ENCODE peak calls at places on chromosomes 2 and 18, in ten cellular contexts. One of them, this sample, is unnamed. For H3K9me3, the result is how much of the 10 kb centered on the place peaks cover.

GRCh38 chr18:49227456-49227855 is 233.0 kb downstream of the DYM start:
- DNase-seq in neuronal stem cell: no peak
- DNase-seq in H9: no peak
- DNase-seq in GM23248: peak
- DNase-seq in MM.1S: no peak
- DNase-seq in HCT116: no peak
- DNase-seq in PC-3: peak
- DNase-seq in HepG2: no peak
- DNase-seq in astrocyte: no peak
- DNase-seq in neural progenitor cell: no peak
- DNase-seq in this sample: peak

GRCh38 chr2:70011786-70012185 is 50.4 kb upstream of the ASPRV1 start:
- DNase-seq in neuronal stem cell: no peak
- DNase-seq in PC-3: no peak
- DNase-seq in GM23248: no peak
- DNase-seq in H9: no peak
- DNase-seq in astrocyte: no peak
- DNase-seq in neural progenitor cell: no peak
- DNase-seq in MM.1S: no peak
- DNase-seq in HCT116: no peak
- DNase-seq in HepG2: no peak
- DNase-seq in this sample: no peak

GRCh38 chr2:129087133-129087813 is 768.6 kb upstream of the HS6ST1 start:
- DNase-seq in MM.1S: no peak
- DNase-seq in H9: no peak
- DNase-seq in neuronal stem cell: no peak
- DNase-seq in HepG2: no peak
- DNase-seq in astrocyte: no peak
- DNase-seq in GM23248: peak
- DNase-seq in PC-3: no peak
- DNase-seq in HCT116: no peak
- DNase-seq in neural progenitor cell: no peak
- DNase-seq in this sample: peak

GRCh38 chr2:172525601-172526000 is 30.3 kb upstream of the PDK1 start:
- DNase-seq in HCT116: no peak
- DNase-seq in neural progenitor cell: peak
- DNase-seq in GM23248: no peak
- DNase-seq in HepG2: no peak
- DNase-seq in astrocyte: no peak
- DNase-seq in neuronal stem cell: no peak
- DNase-seq in PC-3: peak
- DNase-seq in MM.1S: no peak
- DNase-seq in H9: no peak
- DNase-seq in this sample: no peak

GRCh38 chr2:66578853-66579158 is 143.9 kb downstream of the MEIS1 start:
- DNase-seq in astrocyte: no peak
- DNase-seq in HCT116: no peak
- DNase-seq in PC-3: no peak
- DNase-seq in H9: no peak
- DNase-seq in neural progenitor cell: no peak
- DNase-seq in HepG2: no peak
- DNase-seq in GM23248: no peak
- DNase-seq in MM.1S: no peak
- DNase-seq in neuronal stem cell: no peak
- DNase-seq in this sample: no peak

GRCh38 chr2:195456765-195457164 is 200.3 kb upstream of the SLC39A10 start:
- DNase-seq in H9: no peak
- DNase-seq in PC-3: no peak
- DNase-seq in neuronal stem cell: no peak
- DNase-seq in GM23248: no peak
- DNase-seq in astrocyte: no peak
- DNase-seq in MM.1S: no peak
- DNase-seq in HepG2: no peak
- DNase-seq in neural progenitor cell: no peak
- DNase-seq in HCT116: no peak
- DNase-seq in this sample: no peak

GRCh38 chr2:196277002-196277401 is 105.6 kb upstream of the STK17B start:
- DNase-seq in GM23248: peak
- DNase-seq in HepG2: no peak
- DNase-seq in neuronal stem cell: no peak
- DNase-seq in HCT116: no peak
- DNase-seq in PC-3: peak
- DNase-seq in MM.1S: peak
- DNase-seq in H9: no peak
- DNase-seq in neural progenitor cell: no peak
- DNase-seq in astrocyte: no peak
- DNase-seq in this sample: peak

GRCh38 chr2:108855194-108855593 is 68.6 kb downstream of the CCDC138 start:
- DNase-seq in neuronal stem cell: no peak
- DNase-seq in neural progenitor cell: no peak
- DNase-seq in HCT116: no peak
- DNase-seq in MM.1S: peak
- DNase-seq in GM23248: peak
- DNase-seq in astrocyte: peak
- DNase-seq in HepG2: peak
- DNase-seq in PC-3: peak
- DNase-seq in H9: no peak
- DNase-seq in this sample: peak

GRCh38 chr2:199848323-199848722 is 2.7 kb downstream of the FTCDNL1 start:
- DNase-seq in neural progenitor cell: no peak
- DNase-seq in PC-3: no peak
- DNase-seq in astrocyte: no peak
- DNase-seq in H9: no peak
- DNase-seq in HCT116: no peak
- DNase-seq in HepG2: no peak
- DNase-seq in neuronal stem cell: no peak
- DNase-seq in MM.1S: no peak
- DNase-seq in GM23248: no peak
- DNase-seq in this sample: no peak

GRCh38 chr2:44716131-44716530 is 225.4 kb upstream of the SIX3 start:
- DNase-seq in GM23248: peak
- DNase-seq in neural progenitor cell: no peak
- DNase-seq in HCT116: no peak
- DNase-seq in HepG2: no peak
- DNase-seq in H9: no peak
- DNase-seq in MM.1S: no peak
- DNase-seq in astrocyte: peak
- DNase-seq in PC-3: no peak
- DNase-seq in neuronal stem cell: no peak
- DNase-seq in this sample: no peak

GRCh38 chr2:64779117-64779690 is 125.5 kb upstream of the SERTAD2 start:
- DNase-seq in GM23248: peak
- DNase-seq in HCT116: no peak
- DNase-seq in neural progenitor cell: no peak
- DNase-seq in PC-3: peak
- DNase-seq in MM.1S: no peak
- DNase-seq in HepG2: no peak
- DNase-seq in astrocyte: peak
- DNase-seq in neuronal stem cell: no peak
- DNase-seq in H9: no peak
- DNase-seq in this sample: peak

GRCh38 chr2:170148161-170148560 is 29.8 kb upstream of the MYO3B start:
- DNase-seq in astrocyte: no peak
- DNase-seq in neural progenitor cell: no peak
- DNase-seq in GM23248: peak
- DNase-seq in PC-3: peak
- DNase-seq in neuronal stem cell: no peak
- DNase-seq in MM.1S: no peak
- DNase-seq in H9: no peak
- DNase-seq in HCT116: no peak
- DNase-seq in HepG2: no peak
- DNase-seq in this sample: peak

GRCh38 chr2:138079976-138080375 is 115.7 kb downstream of the HNMT start:
- DNase-seq in HCT116: no peak
- DNase-seq in H9: no peak
- DNase-seq in neural progenitor cell: no peak
- DNase-seq in neuronal stem cell: no peak
- DNase-seq in GM23248: no peak
- DNase-seq in MM.1S: no peak
- DNase-seq in HepG2: no peak
- DNase-seq in PC-3: peak
- DNase-seq in astrocyte: no peak
- DNase-seq in this sample: peak

GRCh38 chr2:150470435-150470834 is 17.0 kb downstream of the RND3 start:
- DNase-seq in PC-3: peak
- DNase-seq in MM.1S: no peak
- DNase-seq in astrocyte: no peak
- DNase-seq in GM23248: peak
- DNase-seq in H9: no peak
- DNase-seq in HepG2: no peak
- DNase-seq in HCT116: no peak
- DNase-seq in neuronal stem cell: no peak
- DNase-seq in neural progenitor cell: no peak
- DNase-seq in this sample: no peak

GRCh38 chr2:96636772-96637171 is 1.3 kb downstream of the KANSL3 start:
- DNase-seq in HepG2: no peak
- DNase-seq in MM.1S: no peak
- DNase-seq in GM23248: peak
- DNase-seq in neural progenitor cell: no peak
- DNase-seq in PC-3: peak
- DNase-seq in neuronal stem cell: no peak
- DNase-seq in HCT116: no peak
- DNase-seq in H9: no peak
- DNase-seq in astrocyte: peak
- DNase-seq in this sample: peak
- H3K9ac ChIP-seq in HepG2: peak
- H3K9ac ChIP-seq in MM.1S: no peak
- H3K9ac ChIP-seq in GM23248: peak
- H3K9ac ChIP-seq in neural progenitor cell: no peak
- H3K9ac ChIP-seq in PC-3: peak
- H3K9ac ChIP-seq in neuronal stem cell: no peak
- H3K9ac ChIP-seq in HCT116: peak
- H3K9ac ChIP-seq in H9: no peak
- H3K9ac ChIP-seq in astrocyte: peak
- H3K9ac ChIP-seq in this sample: peak

GRCh38 chr2:161036926-161037325 is 123.3 kb upstream of the TANK start:
- DNase-seq in PC-3: no peak
- DNase-seq in HCT116: no peak
- DNase-seq in MM.1S: no peak
- DNase-seq in neural progenitor cell: no peak
- DNase-seq in GM23248: no peak
- DNase-seq in neuronal stem cell: no peak
- DNase-seq in H9: no peak
- DNase-seq in HepG2: no peak
- DNase-seq in astrocyte: no peak
- DNase-seq in this sample: no peak
- H3K9me3 ChIP-seq in PC-3: under half
- H3K9me3 ChIP-seq in HCT116: under half
- H3K9me3 ChIP-seq in MM.1S: under half
- H3K9me3 ChIP-seq in neural progenitor cell: under half
- H3K9me3 ChIP-seq in GM23248: under half
- H3K9me3 ChIP-seq in neuronal stem cell: under half
- H3K9me3 ChIP-seq in H9: under half
- H3K9me3 ChIP-seq in HepG2: under half
- H3K9me3 ChIP-seq in astrocyte: under half
- H3K9me3 ChIP-seq in this sample: under half

DNA sequence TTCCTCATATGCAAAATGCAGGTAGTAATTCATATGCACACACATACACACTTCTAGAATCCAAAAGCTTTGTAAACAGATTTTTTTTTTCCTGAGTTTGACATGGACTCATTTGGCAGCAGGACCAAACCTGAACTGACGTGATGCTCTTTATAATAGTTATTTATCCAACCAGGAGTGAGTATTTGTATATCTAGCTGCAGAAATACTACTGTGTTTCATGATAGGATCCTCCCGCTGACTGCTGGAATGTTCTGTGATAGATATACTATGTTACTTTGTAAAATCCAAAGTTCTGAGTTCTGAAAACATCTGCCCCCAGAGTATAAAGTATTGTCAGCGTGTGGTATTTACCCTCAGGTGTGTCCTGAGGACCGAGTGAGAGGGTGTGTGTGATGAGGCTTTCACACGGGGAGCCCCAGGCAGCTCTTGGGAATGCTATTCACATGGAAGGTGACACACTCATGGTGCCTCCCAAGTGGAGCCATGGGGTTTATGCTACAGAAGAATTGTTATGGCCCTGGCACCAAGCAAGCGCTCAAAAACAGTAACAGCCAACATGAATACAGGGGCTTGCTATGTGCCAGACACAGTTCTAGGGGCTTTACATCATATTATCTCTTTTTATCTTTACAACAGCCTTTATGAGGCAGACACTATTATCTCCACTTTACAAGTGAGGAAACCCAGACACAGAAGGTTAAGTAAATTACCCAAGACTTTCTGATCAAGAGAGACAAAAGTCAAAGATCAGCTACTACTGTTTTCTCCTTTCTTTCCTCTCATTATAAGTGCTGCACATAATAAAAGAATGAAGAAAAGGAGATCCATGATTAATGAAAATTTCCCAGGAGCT is 16.7 kb upstream of the TXNDC2 start:
- DNase-seq in GM23248: no peak
- DNase-seq in MM.1S: no peak
- DNase-seq in PC-3: no peak
- DNase-seq in HCT116: no peak
- DNase-seq in HepG2: no peak
- DNase-seq in astrocyte: no peak
- DNase-seq in neuronal stem cell: no peak
- DNase-seq in neural progenitor cell: no peak
- DNase-seq in H9: no peak
- DNase-seq in this sample: no peak
- H3K9ac ChIP-seq in GM23248: no peak
- H3K9ac ChIP-seq in MM.1S: no peak
- H3K9ac ChIP-seq in PC-3: no peak
- H3K9ac ChIP-seq in HCT116: peak
- H3K9ac ChIP-seq in HepG2: no peak
- H3K9ac ChIP-seq in astrocyte: no peak
- H3K9ac ChIP-seq in neuronal stem cell: no peak
- H3K9ac ChIP-seq in neural progenitor cell: no peak
- H3K9ac ChIP-seq in H9: no peak
- H3K9ac ChIP-seq in this sample: no peak

DNA sequence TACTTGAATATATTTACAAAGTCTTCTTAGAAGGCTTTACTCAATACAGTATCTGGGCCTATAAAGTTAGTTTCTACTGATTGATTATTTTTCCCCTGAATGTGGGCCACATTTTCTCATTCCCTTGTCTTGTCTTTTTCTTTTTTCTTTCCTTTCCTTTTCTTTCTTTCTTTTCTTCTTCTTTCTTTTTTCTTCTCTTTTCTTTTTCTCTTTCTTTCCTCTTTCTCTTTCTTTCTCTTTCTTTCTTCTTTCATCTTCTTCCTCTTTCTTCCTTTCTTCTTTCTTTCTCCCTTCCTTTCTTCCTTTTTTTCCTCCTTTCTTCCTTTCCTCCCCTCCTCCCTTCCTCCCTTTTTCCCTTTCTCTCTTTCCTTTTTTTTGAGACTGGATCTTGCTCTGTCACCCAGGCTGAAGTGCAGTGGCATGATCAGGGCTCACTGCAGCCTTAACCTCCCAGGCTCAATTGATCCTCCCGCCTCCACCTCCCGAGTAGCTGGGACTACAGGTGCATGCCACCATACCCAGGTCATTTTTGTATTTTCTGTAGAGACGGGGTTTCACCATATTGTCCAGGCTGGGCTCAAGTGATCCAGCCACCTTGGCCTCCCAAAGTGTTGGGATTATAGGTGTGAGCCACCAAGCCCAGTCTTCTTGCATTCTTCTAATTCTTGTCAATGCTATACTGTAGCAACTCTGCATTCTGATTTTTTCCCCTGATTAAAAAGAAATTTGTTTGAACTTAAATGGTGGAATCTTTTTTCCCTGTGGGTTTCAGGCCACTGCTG is 133.1 kb upstream of the FBXO11 start:
- DNase-seq in PC-3: no peak
- DNase-seq in HepG2: no peak
- DNase-seq in MM.1S: no peak
- DNase-seq in neural progenitor cell: no peak
- DNase-seq in GM23248: no peak
- DNase-seq in H9: no peak
- DNase-seq in HCT116: no peak
- DNase-seq in astrocyte: no peak
- DNase-seq in neuronal stem cell: no peak
- DNase-seq in this sample: no peak
- H3K9me3 ChIP-seq in PC-3: under half
- H3K9me3 ChIP-seq in HepG2: under half
- H3K9me3 ChIP-seq in MM.1S: under half
- H3K9me3 ChIP-seq in neural progenitor cell: under half
- H3K9me3 ChIP-seq in GM23248: under half
- H3K9me3 ChIP-seq in H9: under half
- H3K9me3 ChIP-seq in HCT116: under half
- H3K9me3 ChIP-seq in astrocyte: under half
- H3K9me3 ChIP-seq in neuronal stem cell: under half
- H3K9me3 ChIP-seq in this sample: under half